ENCODE peak calls at places on chromosomes 3 and 15, in seven cellular contexts. One of them, this sample, is unnamed. For H3K4me1, the result is how much of the 10 kb centered on the place peaks cover.

GRCh38 chr15:89367485-89368451 is 33.1 kb upstream of the POLG start:
- DNase-seq in hepatocyte: no peak
- DNase-seq in MM.1S: no peak
- DNase-seq in CD8-positive, alpha-beta memory T cell: no peak
- DNase-seq in esophagus squamous epithelium: no peak
- DNase-seq in body of pancreas: no peak
- DNase-seq in cardiac muscle cell: peak
- DNase-seq in this sample: no peak

GRCh38 chr3:50235716-50236483 is at the start of gene GNAI2:
- DNase-seq in hepatocyte: peak
- DNase-seq in MM.1S: peak
- DNase-seq in CD8-positive, alpha-beta memory T cell: peak
- DNase-seq in esophagus squamous epithelium: peak
- DNase-seq in body of pancreas: peak
- DNase-seq in cardiac muscle cell: peak
- DNase-seq in this sample: peak

GRCh38 chr3:32177702-32178198 is 60.7 kb upstream of the CMTM8 start:
- DNase-seq in hepatocyte: peak
- DNase-seq in MM.1S: peak
- DNase-seq in CD8-positive, alpha-beta memory T cell: peak
- DNase-seq in esophagus squamous epithelium: no peak
- DNase-seq in body of pancreas: peak
- DNase-seq in cardiac muscle cell: peak
- DNase-seq in this sample: peak

GRCh38 chr3:47889001-47889757 is 86.2 kb downstream of the DHX30 start:
- DNase-seq in hepatocyte: no peak
- DNase-seq in MM.1S: no peak
- DNase-seq in CD8-positive, alpha-beta memory T cell: no peak
- DNase-seq in esophagus squamous epithelium: no peak
- DNase-seq in body of pancreas: no peak
- DNase-seq in cardiac muscle cell: no peak
- DNase-seq in this sample: no peak

GRCh38 chr3:185867650-185868049 is 42.8 kb upstream of the IGF2BP2 start:
- DNase-seq in hepatocyte: no peak
- DNase-seq in MM.1S: no peak
- DNase-seq in CD8-positive, alpha-beta memory T cell: no peak
- DNase-seq in esophagus squamous epithelium: no peak
- DNase-seq in body of pancreas: no peak
- DNase-seq in cardiac muscle cell: no peak
- DNase-seq in this sample: no peak

GRCh38 chr3:28575748-28576589 is 227.3 kb upstream of the AZI2 start:
- DNase-seq in hepatocyte: peak
- DNase-seq in MM.1S: no peak
- DNase-seq in CD8-positive, alpha-beta memory T cell: no peak
- DNase-seq in esophagus squamous epithelium: no peak
- DNase-seq in body of pancreas: peak
- DNase-seq in cardiac muscle cell: peak
- DNase-seq in this sample: no peak

GRCh38 chr3:194446754-194447153 is 40.0 kb downstream of the ATP13A3 start:
- DNase-seq in hepatocyte: no peak
- DNase-seq in MM.1S: no peak
- DNase-seq in CD8-positive, alpha-beta memory T cell: no peak
- DNase-seq in esophagus squamous epithelium: no peak
- DNase-seq in body of pancreas: no peak
- DNase-seq in cardiac muscle cell: no peak
- DNase-seq in this sample: no peak

GRCh38 chr3:94374439-94375161 is 311.7 kb downstream of the NSUN3 start:
- DNase-seq in hepatocyte: no peak
- DNase-seq in MM.1S: no peak
- DNase-seq in CD8-positive, alpha-beta memory T cell: no peak
- DNase-seq in esophagus squamous epithelium: no peak
- DNase-seq in body of pancreas: no peak
- DNase-seq in cardiac muscle cell: no peak
- DNase-seq in this sample: no peak

GRCh38 chr15:49627407-49627877 is 6.6 kb downstream of the DTWD1 start:
- DNase-seq in hepatocyte: no peak
- DNase-seq in MM.1S: no peak
- DNase-seq in CD8-positive, alpha-beta memory T cell: no peak
- DNase-seq in esophagus squamous epithelium: no peak
- DNase-seq in body of pancreas: no peak
- DNase-seq in cardiac muscle cell: peak
- DNase-seq in this sample: no peak

GRCh38 chr3:124275421-124275820 is 283.5 kb upstream of the ROPN1 start:
- DNase-seq in hepatocyte: no peak
- DNase-seq in MM.1S: no peak
- DNase-seq in CD8-positive, alpha-beta memory T cell: no peak
- DNase-seq in esophagus squamous epithelium: no peak
- DNase-seq in body of pancreas: no peak
- DNase-seq in cardiac muscle cell: peak
- DNase-seq in this sample: no peak

GRCh38 chr15:77504310-77504709 is 83.6 kb downstream of the HMG20A start:
- DNase-seq in hepatocyte: no peak
- DNase-seq in MM.1S: no peak
- DNase-seq in CD8-positive, alpha-beta memory T cell: no peak
- DNase-seq in esophagus squamous epithelium: no peak
- DNase-seq in body of pancreas: no peak
- DNase-seq in cardiac muscle cell: no peak
- DNase-seq in this sample: no peak

GRCh38 chr15:74242296-74242929 is 6.3 kb downstream of the CCDC33 start:
- DNase-seq in hepatocyte: peak
- DNase-seq in MM.1S: no peak
- DNase-seq in CD8-positive, alpha-beta memory T cell: no peak
- DNase-seq in esophagus squamous epithelium: no peak
- DNase-seq in body of pancreas: peak
- DNase-seq in cardiac muscle cell: peak
- DNase-seq in this sample: no peak

GRCh38 chr15:28919201-28919627 is 33.4 kb downstream of the APBA2 start:
- DNase-seq in hepatocyte: peak
- DNase-seq in MM.1S: no peak
- DNase-seq in CD8-positive, alpha-beta memory T cell: peak
- DNase-seq in esophagus squamous epithelium: no peak
- DNase-seq in body of pancreas: no peak
- DNase-seq in cardiac muscle cell: no peak
- DNase-seq in this sample: peak

GRCh38 chr3:39933986-39934693 is 124.7 kb downstream of the MYRIP start:
- DNase-seq in hepatocyte: no peak
- DNase-seq in MM.1S: no peak
- DNase-seq in CD8-positive, alpha-beta memory T cell: no peak
- DNase-seq in esophagus squamous epithelium: no peak
- DNase-seq in body of pancreas: no peak
- DNase-seq in cardiac muscle cell: no peak
- DNase-seq in this sample: no peak

GRCh38 chr3:43691120-43692002 is 623 bp downstream of the ABHD5 start:
- DNase-seq in hepatocyte: peak
- DNase-seq in MM.1S: peak
- DNase-seq in CD8-positive, alpha-beta memory T cell: no peak
- DNase-seq in esophagus squamous epithelium: no peak
- DNase-seq in body of pancreas: peak
- DNase-seq in cardiac muscle cell: peak
- DNase-seq in this sample: no peak

GRCh38 chr3:120681506-120682038 is 467 bp downstream of the HGD start:
- DNase-seq in hepatocyte: no peak
- DNase-seq in MM.1S: no peak
- DNase-seq in CD8-positive, alpha-beta memory T cell: no peak
- DNase-seq in esophagus squamous epithelium: no peak
- DNase-seq in body of pancreas: no peak
- DNase-seq in cardiac muscle cell: no peak
- DNase-seq in this sample: no peak

GRCh38 chr3:45597166-45597565 is 2.6 kb downstream of the LIMD1 start:
- DNase-seq in hepatocyte: no peak
- DNase-seq in MM.1S: no peak
- DNase-seq in CD8-positive, alpha-beta memory T cell: no peak
- DNase-seq in esophagus squamous epithelium: no peak
- DNase-seq in body of pancreas: peak
- DNase-seq in cardiac muscle cell: peak
- DNase-seq in this sample: no peak

GRCh38 chr3:100709840-100710235 is 544 bp downstream of the TFG start:
- DNase-seq in hepatocyte: peak
- DNase-seq in MM.1S: peak
- DNase-seq in CD8-positive, alpha-beta memory T cell: peak
- DNase-seq in esophagus squamous epithelium: peak
- DNase-seq in body of pancreas: peak
- DNase-seq in cardiac muscle cell: peak
- DNase-seq in this sample: peak

GRCh38 chr15:86139828-86140227 is 60.2 kb downstream of the AGBL1 start:
- DNase-seq in hepatocyte: no peak
- DNase-seq in MM.1S: no peak
- DNase-seq in CD8-positive, alpha-beta memory T cell: no peak
- DNase-seq in esophagus squamous epithelium: no peak
- DNase-seq in body of pancreas: no peak
- DNase-seq in cardiac muscle cell: no peak
- DNase-seq in this sample: no peak

GRCh38 chr3:32961189-32961715 is 9.8 kb downstream of the CCR4 start:
- DNase-seq in hepatocyte: no peak
- DNase-seq in MM.1S: no peak
- DNase-seq in CD8-positive, alpha-beta memory T cell: no peak
- DNase-seq in esophagus squamous epithelium: no peak
- DNase-seq in body of pancreas: no peak
- DNase-seq in cardiac muscle cell: no peak
- DNase-seq in this sample: peak

GRCh38 chr3:40691598-40691905 is 166.8 kb downstream of the ZNF621 start:
- DNase-seq in hepatocyte: no peak
- DNase-seq in MM.1S: no peak
- DNase-seq in CD8-positive, alpha-beta memory T cell: no peak
- DNase-seq in esophagus squamous epithelium: no peak
- DNase-seq in body of pancreas: peak
- DNase-seq in cardiac muscle cell: peak
- DNase-seq in this sample: no peak

GRCh38 chr3:2765002-2765579 is 345.1 kb downstream of the IL5RA start:
- DNase-seq in hepatocyte: peak
- DNase-seq in MM.1S: peak
- DNase-seq in CD8-positive, alpha-beta memory T cell: peak
- DNase-seq in esophagus squamous epithelium: no peak
- DNase-seq in body of pancreas: peak
- DNase-seq in cardiac muscle cell: no peak
- DNase-seq in this sample: no peak

GRCh38 chr3:13494463-13495350 is 14.6 kb downstream of the HDAC11 start:
- DNase-seq in hepatocyte: no peak
- DNase-seq in MM.1S: peak
- DNase-seq in CD8-positive, alpha-beta memory T cell: no peak
- DNase-seq in esophagus squamous epithelium: no peak
- DNase-seq in body of pancreas: no peak
- DNase-seq in cardiac muscle cell: peak
- DNase-seq in this sample: no peak

GRCh38 chr3:172111163-172111562 is 71.8 kb downstream of the FNDC3B start:
- DNase-seq in hepatocyte: no peak
- DNase-seq in MM.1S: no peak
- DNase-seq in CD8-positive, alpha-beta memory T cell: no peak
- DNase-seq in esophagus squamous epithelium: no peak
- DNase-seq in body of pancreas: no peak
- DNase-seq in cardiac muscle cell: no peak
- DNase-seq in this sample: no peak

GRCh38 chr3:43363621-43364266 is 77.4 kb downstream of the SNRK start:
- DNase-seq in hepatocyte: no peak
- DNase-seq in MM.1S: no peak
- DNase-seq in CD8-positive, alpha-beta memory T cell: no peak
- DNase-seq in esophagus squamous epithelium: no peak
- DNase-seq in body of pancreas: no peak
- DNase-seq in cardiac muscle cell: peak
- DNase-seq in this sample: no peak

GRCh38 chr3:126056681-126057546 is 27.0 kb downstream of the SLC41A3 start:
- DNase-seq in hepatocyte: peak
- DNase-seq in MM.1S: no peak
- DNase-seq in CD8-positive, alpha-beta memory T cell: no peak
- DNase-seq in esophagus squamous epithelium: no peak
- DNase-seq in body of pancreas: no peak
- DNase-seq in cardiac muscle cell: no peak
- DNase-seq in this sample: no peak

GRCh38 chr3:133362539-133362938 is 37.3 kb upstream of the BFSP2 start:
- DNase-seq in hepatocyte: no peak
- DNase-seq in MM.1S: no peak
- DNase-seq in CD8-positive, alpha-beta memory T cell: no peak
- DNase-seq in esophagus squamous epithelium: no peak
- DNase-seq in body of pancreas: no peak
- DNase-seq in cardiac muscle cell: no peak
- DNase-seq in this sample: no peak

GRCh38 chr15:101137312-101137940 is 114.4 kb downstream of the CHSY1 start:
- DNase-seq in hepatocyte: no peak
- DNase-seq in MM.1S: no peak
- DNase-seq in CD8-positive, alpha-beta memory T cell: no peak
- DNase-seq in esophagus squamous epithelium: no peak
- DNase-seq in body of pancreas: no peak
- DNase-seq in cardiac muscle cell: no peak
- DNase-seq in this sample: no peak
- H3K4me1 ChIP-seq in hepatocyte: under half
- H3K4me1 ChIP-seq in MM.1S: half or more
- H3K4me1 ChIP-seq in CD8-positive, alpha-beta memory T cell: under half
- H3K4me1 ChIP-seq in esophagus squamous epithelium: under half
- H3K4me1 ChIP-seq in body of pancreas: under half
- H3K4me1 ChIP-seq in cardiac muscle cell: under half
- H3K4me1 ChIP-seq in this sample: under half

DNA sequence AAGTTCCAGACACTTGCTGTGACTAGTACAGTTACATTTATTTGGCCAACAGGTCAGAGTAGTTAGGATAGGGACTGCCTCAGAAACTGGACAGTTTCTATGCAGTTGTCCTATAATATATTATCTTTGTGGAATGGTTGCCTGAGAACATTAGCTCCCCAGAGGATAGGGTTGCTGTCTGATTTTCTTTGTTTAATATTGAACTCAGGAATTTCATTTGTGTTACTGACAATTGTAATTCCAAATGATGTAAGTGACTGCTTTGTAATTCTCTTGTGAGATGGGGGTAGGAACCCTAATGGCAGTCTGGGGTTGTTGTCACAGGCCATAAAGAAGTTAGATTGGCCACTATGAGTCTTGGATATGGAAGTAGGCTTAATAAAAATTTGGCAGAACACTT is 2.2 kb downstream of the NXPE3 start:
- DNase-seq in hepatocyte: no peak
- DNase-seq in MM.1S: no peak
- DNase-seq in CD8-positive, alpha-beta memory T cell: no peak
- DNase-seq in esophagus squamous epithelium: no peak
- DNase-seq in body of pancreas: no peak
- DNase-seq in cardiac muscle cell: peak
- DNase-seq in this sample: no peak
- H3K4me3 ChIP-seq in hepatocyte: no peak
- H3K4me3 ChIP-seq in MM.1S: peak
- H3K4me3 ChIP-seq in CD8-positive, alpha-beta memory T cell: no peak
- H3K4me3 ChIP-seq in esophagus squamous epithelium: no peak
- H3K4me3 ChIP-seq in body of pancreas: no peak
- H3K4me3 ChIP-seq in cardiac muscle cell: no peak
- H3K4me3 ChIP-seq in this sample: no peak

DNA sequence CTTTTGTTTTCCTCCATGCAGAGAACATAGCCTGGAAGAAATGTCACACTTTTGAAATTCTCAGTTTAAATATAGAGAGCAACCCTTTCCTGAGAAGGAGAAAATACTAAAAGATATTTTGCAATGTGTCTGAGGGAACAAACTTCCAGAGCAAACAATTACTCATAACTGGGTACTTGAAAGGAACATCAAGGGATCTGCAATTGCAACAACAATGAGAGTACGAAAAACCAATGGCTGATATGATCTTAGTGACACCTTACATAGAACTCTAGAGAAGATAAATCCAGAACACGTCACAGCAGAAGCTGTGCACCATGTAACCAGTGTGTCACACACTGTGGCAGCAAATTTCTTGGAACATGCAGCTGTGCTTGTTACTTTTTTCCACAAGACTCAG is 14.6 kb upstream of the ARPP21 start:
- DNase-seq in hepatocyte: peak
- DNase-seq in MM.1S: no peak
- DNase-seq in CD8-positive, alpha-beta memory T cell: no peak
- DNase-seq in esophagus squamous epithelium: no peak
- DNase-seq in body of pancreas: no peak
- DNase-seq in cardiac muscle cell: peak
- DNase-seq in this sample: no peak
- H3K4me1 ChIP-seq in hepatocyte: under half
- H3K4me1 ChIP-seq in MM.1S: under half
- H3K4me1 ChIP-seq in CD8-positive, alpha-beta memory T cell: under half
- H3K4me1 ChIP-seq in esophagus squamous epithelium: under half
- H3K4me1 ChIP-seq in body of pancreas: under half
- H3K4me1 ChIP-seq in cardiac muscle cell: under half
- H3K4me1 ChIP-seq in this sample: under half

GRCh38 chr15:45884289-45884688 is 249.5 kb downstream of the SQOR start:
- DNase-seq in hepatocyte: no peak
- DNase-seq in MM.1S: no peak
- DNase-seq in CD8-positive, alpha-beta memory T cell: no peak
- DNase-seq in esophagus squamous epithelium: no peak
- DNase-seq in body of pancreas: no peak
- DNase-seq in cardiac muscle cell: no peak
- DNase-seq in this sample: no peak
- H3K4me3 ChIP-seq in hepatocyte: no peak
- H3K4me3 ChIP-seq in MM.1S: no peak
- H3K4me3 ChIP-seq in CD8-positive, alpha-beta memory T cell: no peak
- H3K4me3 ChIP-seq in esophagus squamous epithelium: no peak
- H3K4me3 ChIP-seq in body of pancreas: no peak
- H3K4me3 ChIP-seq in cardiac muscle cell: no peak
- H3K4me3 ChIP-seq in this sample: no peak

This sample was measured in CD4-positive, alpha-beta memory T cell.